ENCODE peak calls at places on chromosomes 12 and 14, in four cellular contexts. One of them, this sample, is unnamed.

GRCh38 chr14:95711476-95712176 is 2.3 kb downstream of the TCL1A start:
- DNase-seq in H1: no peak
- DNase-seq in IMR-90: no peak
- DNase-seq in H9: no peak
- DNase-seq in this sample: no peak

GRCh38 chr12:54304187-54304810 is 3.5 kb upstream of the NFE2 start:
- DNase-seq in H1: no peak
- DNase-seq in IMR-90: no peak
- DNase-seq in H9: peak
- DNase-seq in this sample: no peak

GRCh38 chr14:87979689-87980088 is 13.3 kb downstream of the GALC start:
- DNase-seq in H1: no peak
- DNase-seq in IMR-90: no peak
- DNase-seq in H9: no peak
- DNase-seq in this sample: no peak

GRCh38 chr12:45674583-45674982 is 54.9 kb upstream of the ARID2 start:
- DNase-seq in H1: no peak
- DNase-seq in IMR-90: peak
- DNase-seq in H9: no peak
- DNase-seq in this sample: peak

GRCh38 chr12:110312581-110313360 is 31.7 kb downstream of the ATP2A2 start:
- DNase-seq in H1: no peak
- DNase-seq in IMR-90: peak
- DNase-seq in H9: no peak
- DNase-seq in this sample: peak

GRCh38 chr12:125453751-125454150 is 388.5 kb downstream of the AACS start:
- DNase-seq in H1: no peak
- DNase-seq in IMR-90: no peak
- DNase-seq in H9: no peak
- DNase-seq in this sample: no peak

GRCh38 chr12:71011261-71011660 is 90.7 kb upstream of the PTPRR start:
- DNase-seq in H1: no peak
- DNase-seq in IMR-90: no peak
- DNase-seq in H9: no peak
- DNase-seq in this sample: no peak

GRCh38 chr14:96187216-96188050 is 17.2 kb upstream of the BDKRB2 start:
- DNase-seq in H1: no peak
- DNase-seq in IMR-90: peak
- DNase-seq in H9: no peak
- DNase-seq in this sample: no peak

GRCh38 chr14:54488318-54488645 is 498 bp downstream of the GMFB start:
- DNase-seq in H1: no peak
- DNase-seq in IMR-90: no peak
- DNase-seq in H9: no peak
- DNase-seq in this sample: peak

GRCh38 chr12:90290980-90291975 is 582.6 kb upstream of the ATP2B1 start:
- DNase-seq in H1: no peak
- DNase-seq in IMR-90: no peak
- DNase-seq in H9: peak
- DNase-seq in this sample: no peak

GRCh38 chr12:114440450-114441383 is 34.8 kb upstream of the TBX5 start:
- DNase-seq in H1: no peak
- DNase-seq in IMR-90: no peak
- DNase-seq in H9: peak
- DNase-seq in this sample: peak

GRCh38 chr14:22044193-22044592 is 370.6 kb upstream of the OR4E1 start:
- DNase-seq in H1: no peak
- DNase-seq in IMR-90: no peak
- DNase-seq in H9: no peak
- DNase-seq in this sample: no peak

GRCh38 chr14:22036541-22036940 is 362.9 kb upstream of the OR4E1 start:
- DNase-seq in H1: no peak
- DNase-seq in IMR-90: no peak
- DNase-seq in H9: no peak
- DNase-seq in this sample: no peak

GRCh38 chr14:22039938-22040780 is 366.5 kb upstream of the OR4E1 start:
- DNase-seq in H1: no peak
- DNase-seq in IMR-90: no peak
- DNase-seq in H9: no peak
- DNase-seq in this sample: peak

GRCh38 chr14:22046063-22046462 is 372.4 kb upstream of the OR4E1 start:
- DNase-seq in H1: no peak
- DNase-seq in IMR-90: no peak
- DNase-seq in H9: no peak
- DNase-seq in this sample: no peak

GRCh38 chr14:22040781-22041125 is 367.1 kb upstream of the OR4E1 start:
- DNase-seq in H1: no peak
- DNase-seq in IMR-90: no peak
- DNase-seq in H9: no peak
- DNase-seq in this sample: no peak
- H2BK120ac ChIP-seq in H1: no peak
- H2BK120ac ChIP-seq in IMR-90: no peak
- H2BK120ac ChIP-seq in H9: no peak
- H2BK120ac ChIP-seq in this sample: no peak

DNA sequence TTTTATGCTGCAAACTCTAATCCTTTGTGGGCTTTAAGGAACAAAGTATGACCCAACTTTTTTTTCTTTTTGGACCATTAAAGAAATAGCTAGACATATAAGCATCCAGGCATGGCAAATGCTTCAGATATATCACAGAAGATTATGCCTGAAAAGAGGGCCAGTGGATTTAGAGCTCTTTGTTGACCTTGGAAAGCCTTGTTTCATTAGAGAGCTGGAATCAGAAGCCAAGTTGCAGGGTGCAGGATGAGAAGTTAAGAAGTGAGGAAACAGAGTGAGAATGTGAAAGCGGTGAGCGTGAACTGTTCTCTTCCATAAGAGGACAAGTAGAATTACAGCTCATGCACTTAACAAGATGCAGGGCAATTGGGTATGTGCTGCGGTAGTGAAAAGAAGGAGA is 373.7 kb downstream of the SYT1 start:
- DNase-seq in H1: no peak
- DNase-seq in IMR-90: no peak
- DNase-seq in H9: no peak
- DNase-seq in this sample: no peak
- H3K56ac ChIP-seq in H1: no peak
- H3K56ac ChIP-seq in IMR-90: no peak
- H3K56ac ChIP-seq in H9: no peak
- H3K56ac ChIP-seq in this sample: no peak

GRCh38 chr14:101928415-101928841 is 35.9 kb upstream of the DYNC1H1 start:
- DNase-seq in H1: no peak
- DNase-seq in IMR-90: no peak
- DNase-seq in H9: no peak
- DNase-seq in this sample: no peak
- H2BK120ac ChIP-seq in H1: no peak
- H2BK120ac ChIP-seq in IMR-90: peak
- H2BK120ac ChIP-seq in H9: no peak
- H2BK120ac ChIP-seq in this sample: no peak

GRCh38 chr14:31360919-31361662 is 59.3 kb downstream of the HEATR5A start:
- DNase-seq in H1: no peak
- DNase-seq in IMR-90: peak
- DNase-seq in H9: no peak
- DNase-seq in this sample: no peak
- H3K56ac ChIP-seq in H1: no peak
- H3K56ac ChIP-seq in IMR-90: no peak
- H3K56ac ChIP-seq in H9: no peak
- H3K56ac ChIP-seq in this sample: no peak